ENCODE peak calls at places on chromosomes 3 and 15, in eight cellular contexts. X, P, G, I, Q, Z, D and H are unnamed samples.

GRCh38 chr3:69137006-69137405 is 14.6 kb upstream of the LMOD3 start:
- DNase-seq in Q (no peak), G (no peak), Z (no peak), D (no peak), I (no peak), P (no peak), X (no peak), H (no peak)

GRCh38 chr3:150146891-150147761 is 176.4 kb upstream of the PFN2 start:
- DNase-seq in D (no peak), X (no peak), Z (no peak), P (no peak), I (no peak), Q (no peak), G (peak; percentile 14), H (no peak)

GRCh38 chr15:41695750-41696436 is 35.7 kb downstream of the MGA start:
- DNase-seq in I (peak; percentile 45), P (peak; percentile 19), Z (no peak), G (peak; percentile 77), Q (peak; percentile 18), D (peak; percentile 39), X (peak; percentile 24), H (peak; percentile 34)

GRCh38 chr15:66955871-66956585 is 109.4 kb upstream of the SMAD3 start:
- DNase-seq in Q (no peak), D (no peak), P (no peak), Z (no peak), I (no peak), X (peak; percentile 56), G (peak; percentile 85), H (no peak)

GRCh38 chr3:151439652-151440125 is 21.2 kb downstream of the IGSF10 start:
- DNase-seq in X (peak; percentile 53), I (peak; percentile 69), Q (peak; percentile 49), D (no peak), Z (no peak), G (peak; percentile 65), P (peak; percentile 45), H (peak; percentile 95)

GRCh38 chr3:159854500-159855124 is 134.0 kb upstream of the IL12A start:
- DNase-seq in P (no peak), Z (no peak), I (no peak), X (peak; percentile 59), D (no peak), Q (peak; percentile 3), G (peak; percentile 94), H (no peak)

GRCh38 chr3:18302517-18302916 is 122.6 kb downstream of the SATB1 start:
- DNase-seq in P (no peak), X (no peak), G (no peak), Q (no peak), D (no peak), I (no peak), Z (no peak), H (no peak)

GRCh38 chr3:141738636-141739363 is 702 bp downstream of the RNF7 start:
- DNase-seq in G (peak; percentile 62), Q (no peak), X (no peak), I (no peak), P (peak; percentile 20), D (no peak), Z (no peak), H (no peak)

GRCh38 chr15:60591491-60592385 is 112.8 kb upstream of the ICE2 start:
- DNase-seq in D (no peak), X (no peak), I (peak; percentile 74), G (peak; percentile 53), Z (no peak), Q (no peak), P (no peak), H (no peak)

GRCh38 chr15:60594071-60594470 is 115.1 kb upstream of the ICE2 start:
- DNase-seq in Q (no peak), D (no peak), I (no peak), P (no peak), X (no peak), G (no peak), Z (no peak), H (no peak)

GRCh38 chr15:60590935-60591490 is 112.1 kb upstream of the ICE2 start:
- DNase-seq in G (peak; percentile 58), I (peak; percentile 82), Q (peak; percentile 96), P (no peak), D (no peak), X (no peak), Z (no peak), H (no peak)

GRCh38 chr15:60589728-60590127 is 110.8 kb upstream of the ICE2 start:
- DNase-seq in Z (no peak), P (no peak), X (no peak), G (no peak), I (no peak), Q (no peak), D (no peak), H (no peak)

GRCh38 chr15:60592386-60593339 is 113.7 kb upstream of the ICE2 start:
- DNase-seq in D (no peak), P (peak; percentile 50), G (peak; percentile 74), X (no peak), Q (peak; percentile 74), I (peak; percentile 94), Z (no peak), H (no peak)
- TF ChIP-seq EZH2 in D (no peak), P (no peak), G (no peak), X (no peak), Q (no peak), I (no peak), Z (no peak), H (no peak)

GRCh38 chr3:138389841-138390581 is 41.6 kb downstream of the MRAS start:
- DNase-seq in G (no peak), X (peak; percentile 76), Z (no peak), I (no peak), D (no peak), Q (peak; percentile 71), P (no peak), H (no peak)
- H3K27ac ChIP-seq in G (no peak overlapping the region), X (peak overlapping the region; percentile 53), Z (no peak overlapping the region), I (no peak overlapping the region), D (no peak overlapping the region), Q (no peak overlapping the region), P (no peak overlapping the region), H (no peak overlapping the region)

GRCh38 chr15:64070106-64070505 is 23.5 kb downstream of the CIAO2A start:
- DNase-seq in D (no peak), P (peak; percentile 2), Z (no peak), G (no peak), Q (no peak), I (no peak), X (no peak), H (no peak)

GRCh38 chr15:64071931-64072765 is 21.5 kb downstream of the CIAO2A start:
- DNase-seq in Q (no peak), Z (no peak), P (peak; percentile 3), D (no peak), I (no peak), X (no peak), G (no peak), H (no peak)

GRCh38 chr15:64068133-64068532 is 21.8 kb upstream of the DAPK2 start:
- DNase-seq in Z (no peak), D (no peak), Q (no peak), I (no peak), G (no peak), P (peak; percentile 4), X (no peak), H (no peak)

GRCh38 chr15:64070965-64071851 is 22.4 kb downstream of the CIAO2A start:
- DNase-seq in Q (peak; percentile 74), P (peak; percentile 32), I (no peak), Z (no peak), X (no peak), D (no peak), G (peak; percentile 86), H (no peak)

DNA sequence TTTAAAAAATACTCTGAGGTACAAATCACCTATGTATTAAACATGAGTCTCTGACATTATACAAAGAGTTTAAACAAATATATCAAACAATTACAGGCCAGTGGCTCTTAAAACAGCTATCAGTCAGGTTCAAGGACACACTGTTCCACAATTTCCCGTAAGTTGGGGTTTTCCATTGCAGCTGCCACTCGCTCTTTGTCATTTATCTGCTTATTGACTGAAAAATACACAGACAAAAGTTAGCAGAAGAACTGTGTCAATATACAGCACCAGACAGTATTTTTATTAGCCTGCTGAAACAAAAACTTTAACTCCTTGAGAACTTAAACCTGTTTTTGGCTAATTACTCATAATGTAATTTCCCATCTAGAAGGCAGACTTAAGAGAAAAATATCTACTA is 20.8 kb downstream of the CIAO2A start:
- DNase-seq in Z (no peak), D (no peak), X (no peak), Q (peak; percentile 91), G (peak; percentile 60), P (peak; percentile 3), I (no peak), H (no peak)
- TF ChIP-seq POLR2AphosphoS5 in Z (no peak), D (no peak), X (no peak), Q (no peak), G (no peak), P (no peak), I (no peak), H (no peak)

GRCh38 chr15:70347766-70348558 is 250.2 kb upstream of the TLE3 start:
- DNase-seq in Q (no peak), X (no peak), I (no peak), Z (no peak), G (no peak), P (no peak), D (no peak), H (no peak)
- TF ChIP-seq EZH2 in Q (no peak), X (no peak), I (no peak), Z (no peak), G (no peak), P (no peak), D (no peak), H (no peak)

GRCh38 chr3:50158747-50159146 is 3.6 kb downstream of the SEMA3F start:
- DNase-seq in Z (no peak), X (no peak), G (no peak), Q (no peak), P (no peak), D (no peak), I (no peak), H (no peak)
- H3K27ac ChIP-seq in Z (no peak overlapping the region), X (no peak overlapping the region), G (peak overlapping the region; percentile 40), Q (no peak overlapping the region), P (no peak overlapping the region), D (no peak overlapping the region), I (peak overlapping the region; percentile 39), H (no peak overlapping the region)

GRCh38 chr3:64878372-64878771 is 190.6 kb upstream of the ADAMTS9 start:
- DNase-seq in D (no peak), I (no peak), G (peak; percentile 62), P (no peak), Q (no peak), X (no peak), Z (no peak), H (no peak)

GRCh38 chr3:64885055-64885454 is 197.3 kb upstream of the ADAMTS9 start:
- DNase-seq in D (no peak), P (no peak), I (no peak), Q (no peak), X (no peak), Z (no peak), G (no peak), H (no peak)

GRCh38 chr3:64884574-64884973 is 196.8 kb upstream of the ADAMTS9 start:
- DNase-seq in I (no peak), D (no peak), G (no peak), X (no peak), Q (no peak), P (no peak), Z (no peak), H (no peak)

GRCh38 chr3:64880926-64881325 is 193.1 kb upstream of the ADAMTS9 start:
- DNase-seq in D (no peak), P (no peak), I (no peak), Z (no peak), X (no peak), Q (no peak), G (peak; percentile 62), H (no peak)
- TF ChIP-seq POLR2AphosphoS5 in D (no peak), P (no peak), I (no peak), Z (no peak), X (no peak), Q (no peak), G (peak; percentile 23), H (no peak)